ENCODE peak calls at places on chromosome 18, in four cellular contexts. X, K, P and Q are unnamed samples.

GRCh38 chr18:25262920-25263319 is 89.0 kb downstream of the ZNF521 start:
- DNase-seq in X (no peak), K (no peak), P (peak), Q (no peak)

GRCh38 chr18:44938396-44939036 is 257.8 kb downstream of the SETBP1 start:
- DNase-seq in K (no peak), P (no peak), X (no peak), Q (no peak)

GRCh38 chr18:23693849-23694248 is 4.6 kb downstream of the LAMA3 start:
- DNase-seq in P (no peak), X (no peak), K (no peak), Q (no peak)

GRCh38 chr18:40159141-40160017 is 1795.7 kb upstream of the PIK3C3 start:
- DNase-seq in K (no peak), X (no peak), P (peak), Q (peak)

GRCh38 chr18:22337311-22337710 is 80.4 kb downstream of the CTAGE1 start:
- DNase-seq in P (no peak), K (no peak), X (no peak), Q (no peak)

GRCh38 chr18:23387265-23387664 is 65.8 kb upstream of the RIOK3 start:
- DNase-seq in P (no peak), X (no peak), K (no peak), Q (no peak)

GRCh38 chr18:74497308-74497640 is 1.1 kb downstream of the CNDP2 start:
- DNase-seq in K (no peak), P (no peak), X (no peak), Q (no peak)

GRCh38 chr18:8603663-8604520 is 5.3 kb upstream of the RAB12 start:
- DNase-seq in K (no peak), P (no peak), X (no peak), Q (no peak)

GRCh38 chr18:46406539-46406932 is 250.5 kb downstream of the LOXHD1 start:
- DNase-seq in X (no peak), P (no peak), K (no peak), Q (no peak)

GRCh38 chr18:53887447-53887846 is 337.0 kb downstream of the MBD2 start:
- DNase-seq in P (peak), X (no peak), K (no peak), Q (peak)

GRCh38 chr18:61549411-61549810 is 216.2 kb downstream of the CDH20 start:
- DNase-seq in P (no peak), X (no peak), K (no peak), Q (no peak)

GRCh38 chr18:14174706-14175085 is 42.5 kb upstream of the ZNF519 start:
- DNase-seq in P (no peak), K (no peak), X (no peak), Q (no peak)

GRCh38 chr18:34086370-34086769 is 138.3 kb downstream of the NOL4 start:
- DNase-seq in X (no peak), K (no peak), P (no peak), Q (no peak)

GRCh38 chr18:25164837-25165791 is 186.9 kb downstream of the ZNF521 start:
- DNase-seq in X (peak), K (no peak), P (peak), Q (no peak)

GRCh38 chr18:76822510-76823165 is at the start of gene ZNF236:
- DNase-seq in X (peak), P (peak), K (peak), Q (peak)

GRCh38 chr18:9782073-9782857 is 74.2 kb downstream of the RAB31 start:
- DNase-seq in K (peak), X (peak), P (peak), Q (peak)

GRCh38 chr18:28794459-28795245 is 617.7 kb upstream of the CDH2 start:
- DNase-seq in P (peak), X (no peak), K (no peak), Q (peak)

GRCh38 chr18:50194623-50195532 is at the start of gene MYO5B:
- DNase-seq in K (peak), X (no peak), P (peak), Q (no peak)

GRCh38 chr18:21456428-21457178 is 143.9 kb downstream of the ESCO1 start:
- DNase-seq in K (no peak), P (no peak), X (no peak), Q (no peak)

GRCh38 chr18:7809455-7809854 is 242.3 kb downstream of the PTPRM start:
- DNase-seq in P (no peak), X (no peak), K (no peak), Q (no peak)

GRCh38 chr18:72866901-72867701 is 686 bp downstream of the NETO1 start:
- DNase-seq in K (no peak), X (no peak), P (peak), Q (no peak)

GRCh38 chr18:9016819-9017169 is 85.7 kb upstream of the NDUFV2 start:
- DNase-seq in K (no peak), P (no peak), X (no peak), Q (peak)

GRCh38 chr18:35143615-35144596 is 96.9 kb upstream of the ZNF397 start:
- DNase-seq in K (peak), X (peak), P (peak), Q (peak)

DNA sequence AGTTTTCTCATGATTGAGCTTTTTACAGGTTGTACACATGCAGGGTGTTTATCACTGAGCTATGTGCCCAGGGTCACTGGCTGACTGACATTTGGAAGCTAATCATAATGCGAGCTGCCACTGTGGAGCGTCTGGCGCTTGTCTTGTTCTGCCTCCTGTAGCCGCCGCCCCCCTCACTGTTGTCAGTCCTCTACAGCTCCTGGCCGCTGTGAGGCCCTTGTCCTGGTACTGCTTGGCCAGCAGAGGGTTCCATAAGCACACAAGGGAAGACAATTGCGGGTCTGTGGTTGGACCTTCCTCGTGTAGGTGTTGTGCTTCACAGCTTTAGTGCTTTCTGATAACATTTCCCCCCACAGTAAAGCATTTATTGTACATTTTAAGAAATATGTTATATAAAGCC is 105.6 kb upstream of the LDLRAD4 start:
- DNase-seq in X (no peak), P (peak), K (no peak), Q (peak)
- TF ChIP-seq CTCF in X (peak), P (peak), K (no peak), Q (peak)

DNA sequence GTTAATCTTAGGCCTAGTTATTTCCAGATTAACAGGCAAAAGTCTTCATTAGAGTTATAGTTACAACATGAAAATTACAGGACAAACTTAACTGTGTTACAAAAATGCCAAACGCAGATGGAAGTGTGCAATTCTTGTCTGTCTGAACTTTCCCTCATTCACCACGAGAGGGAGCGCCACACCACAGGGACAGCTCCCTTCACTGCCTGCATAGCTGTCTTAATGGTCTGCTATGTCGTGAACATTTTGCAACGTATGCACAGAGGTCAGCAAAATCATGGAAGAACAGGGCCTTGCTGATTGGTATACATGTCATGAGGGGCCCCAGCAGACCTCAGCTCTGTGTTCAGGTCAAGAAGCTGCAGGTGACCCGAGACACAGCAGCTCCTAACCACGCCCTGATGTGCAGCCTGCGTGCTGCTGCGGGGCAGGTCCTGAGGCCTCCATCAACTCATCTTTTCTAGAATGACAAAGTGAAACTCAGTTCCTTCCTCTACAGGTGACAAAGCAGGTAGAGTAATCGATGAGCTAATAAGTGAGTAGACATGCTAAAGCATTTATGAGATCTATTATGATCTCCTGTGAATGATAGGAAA is 78.8 kb upstream of the ATP8B1 start:
- DNase-seq in K (peak), P (peak), X (peak), Q (peak)
- H3K4me3 ChIP-seq in K (no peak), P (no peak), X (no peak), Q (no peak)

DNA sequence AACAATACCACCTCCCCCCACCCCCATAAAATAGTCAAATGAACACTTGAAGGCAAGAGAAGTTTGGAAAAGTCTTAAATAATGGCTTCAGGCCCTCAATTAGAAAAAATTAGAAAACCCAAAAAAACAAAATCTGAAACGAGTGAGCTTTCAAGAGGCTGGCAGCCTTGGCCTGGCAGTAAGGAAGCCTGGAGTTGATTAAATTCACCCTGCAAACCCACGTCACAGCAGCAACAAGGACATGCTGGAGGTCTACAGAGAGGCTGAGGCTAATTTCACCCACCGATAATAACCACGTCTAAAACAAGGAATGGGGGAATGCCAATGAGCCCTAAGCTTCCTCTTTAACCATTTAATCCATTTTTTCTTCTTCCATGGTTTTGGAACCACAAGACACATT is 122.7 kb upstream of the SMAD7 start:
- DNase-seq in P (no peak), K (no peak), X (no peak), Q (no peak)
- TF ChIP-seq CTCF in P (no peak), K (no peak), X (no peak), Q (no peak)

DNA sequence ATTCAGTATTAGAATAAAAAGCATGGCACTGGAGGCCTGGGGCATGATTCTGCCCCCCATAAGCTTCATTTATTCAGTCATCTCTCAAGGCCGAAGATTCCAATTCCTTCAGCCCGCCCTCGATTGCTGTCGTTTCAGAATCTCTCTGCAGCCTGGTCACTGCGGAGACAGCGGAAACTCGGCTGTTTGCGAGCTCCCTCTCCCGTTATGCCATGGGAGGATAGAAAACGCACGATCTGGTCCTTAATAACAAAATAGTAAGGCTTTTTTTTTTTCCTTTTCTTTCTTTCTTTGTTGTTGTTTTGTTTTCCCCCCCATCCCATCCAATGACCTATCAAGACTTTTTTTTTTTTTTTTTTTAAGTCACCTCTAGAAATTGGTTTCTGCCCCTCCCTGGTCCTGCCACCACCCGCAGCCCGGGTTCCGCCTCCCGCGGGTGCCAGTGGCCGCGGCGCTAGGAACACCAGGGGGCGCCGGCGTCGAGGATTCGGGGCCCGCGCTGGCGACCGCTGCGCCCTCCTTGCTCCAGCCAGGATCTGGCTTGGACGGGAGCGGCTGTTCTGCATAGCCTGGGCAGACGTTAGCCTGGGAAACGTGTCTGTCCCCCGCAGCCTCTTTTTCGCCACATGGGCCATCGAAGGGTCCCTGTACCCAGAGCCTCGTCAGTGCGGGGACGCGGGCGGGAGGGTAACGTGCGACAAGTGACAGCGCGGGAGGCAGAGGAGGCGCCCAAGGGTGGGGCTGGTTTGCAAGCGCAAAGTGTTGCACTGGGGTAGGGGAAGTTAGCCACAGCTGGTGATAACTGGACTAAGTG is 10.0 kb downstream of the CPLX4 start:
- DNase-seq in P (peak), K (peak), X (peak), Q (no peak)
- H3K4me3 ChIP-seq in P (peak), K (peak), X (peak), Q (peak)

GRCh38 chr18:292271-292670 is 24.4 kb upstream of the THOC1 start:
- DNase-seq in P (no peak), X (no peak), K (no peak), Q (no peak)
- TF ChIP-seq CTCF in P (peak), X (peak), K (no peak), Q (peak)

GRCh38 chr18:3284501-3284900 is 22.6 kb downstream of the MYL12B start:
- DNase-seq in K (no peak), X (no peak), P (no peak), Q (no peak)

GRCh38 chr18:3283908-3284307 is 22.0 kb downstream of the MYL12B start:
- DNase-seq in K (no peak), P (no peak), X (no peak), Q (no peak)

GRCh38 chr18:3286165-3286564 is 24.2 kb downstream of the MYL12B start:
- DNase-seq in K (no peak), X (no peak), P (no peak), Q (no peak)

GRCh38 chr18:3281456-3282400 is 19.8 kb downstream of the MYL12B start:
- DNase-seq in X (no peak), P (peak), K (peak), Q (no peak)

DNA sequence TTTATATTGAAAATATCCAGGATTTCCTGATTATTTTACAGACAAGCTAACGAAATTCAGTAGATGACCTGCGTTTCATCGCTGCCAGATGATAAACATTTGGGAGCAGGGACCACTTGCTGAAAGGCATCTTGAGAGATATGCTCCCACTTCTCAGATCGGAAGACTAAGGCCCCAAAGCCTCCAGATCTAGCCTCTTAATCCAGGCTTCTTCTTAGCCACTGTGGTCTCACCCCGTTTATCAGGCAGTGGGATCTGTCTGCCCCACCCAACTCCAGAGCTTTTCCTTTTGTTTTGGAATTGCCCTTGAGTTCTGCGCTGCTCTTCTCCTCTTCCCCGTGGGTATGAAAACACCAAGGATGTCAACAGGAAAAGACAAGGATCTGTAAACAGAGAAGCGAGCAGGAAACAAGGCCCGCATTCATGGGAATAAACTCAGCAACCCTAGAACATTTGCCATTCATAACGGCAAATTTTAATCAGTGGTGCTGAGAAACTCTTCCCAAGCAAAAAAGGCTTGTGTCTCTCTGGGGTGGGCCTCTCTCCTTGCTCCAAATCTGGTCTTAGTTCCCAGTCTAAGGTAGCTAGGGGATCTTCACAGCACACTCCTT is 21.4 kb downstream of the MYL12B start:
- DNase-seq in K (no peak), P (no peak), X (no peak), Q (no peak)
- H3K4me3 ChIP-seq in K (no peak), P (no peak), X (no peak), Q (no peak)

DNA sequence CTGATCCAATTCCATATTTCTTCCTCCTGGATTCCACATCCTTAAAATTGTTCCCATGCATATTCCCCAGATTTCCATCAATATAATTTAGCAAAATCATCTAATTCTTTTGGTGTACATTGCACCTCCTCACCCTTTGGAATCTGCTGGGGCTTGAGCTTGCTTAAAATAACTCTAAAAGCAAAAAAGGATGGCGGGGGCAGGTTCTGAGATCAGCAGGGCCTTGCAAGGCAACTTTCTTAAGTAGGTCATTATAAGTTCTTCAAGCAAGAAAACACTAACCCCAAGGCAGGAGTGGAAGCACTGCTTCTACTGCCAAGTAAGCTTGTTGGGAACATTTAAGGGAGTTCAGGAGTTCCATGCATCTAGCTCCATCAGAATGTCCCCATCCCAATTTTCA is 254.3 kb upstream of the CCDC68 start:
- DNase-seq in K (no peak), X (no peak), P (no peak), Q (no peak)
- TF ChIP-seq CTCF in K (no peak), X (no peak), P (no peak), Q (no peak)